ENCODE peak calls at places on chromosomes 13 and 19, in four cellular contexts. H is GM12878, R is H1, O is K562. M is an unnamed sample.

GRCh38 chr19:54138777-54139256 is 1.3 kb downstream of the CNOT3 start:
- DNase-seq in H (no peak), R (no peak), O (no peak), M (no peak)

GRCh38 chr19:5048727-5049553 is 80.0 kb downstream of the KDM4B start:
- DNase-seq in H (no peak), R (no peak), O (no peak), M (peak; percentile 67)

GRCh38 chr19:16381756-16382401 is 57.3 kb downstream of the KLF2 start:
- DNase-seq in H (no peak), R (no peak), O (no peak), M (no peak)

GRCh38 chr19:54462072-54462712 is 1.4 kb downstream of the LENG9 start:
- DNase-seq in H (no peak), R (no peak), O (no peak), M (no peak)

GRCh38 chr19:45177817-45178261 is at the start of gene TRAPPC6A:
- DNase-seq in H (no peak), R (no peak), O (no peak), M (no peak)

GRCh38 chr19:35352448-35353304 is 5.0 kb downstream of the FFAR1 start:
- DNase-seq in H (peak; percentile 73), R (peak; percentile 77), O (peak; percentile 76), M (peak; percentile 85)

GRCh38 chr19:13214036-13214730 is 64.0 kb downstream of the IER2 start:
- DNase-seq in H (no peak), R (no peak), O (no peak), M (no peak)

GRCh38 chr19:7993560-7993959 is 11.9 kb downstream of the ELAVL1 start:
- DNase-seq in H (no peak), R (no peak), O (no peak), M (no peak)

GRCh38 chr19:12918253-12918652 is 840 bp downstream of the SYCE2 start:
- DNase-seq in H (no peak), R (no peak), O (peak; percentile 18), M (no peak)

GRCh38 chr19:3450796-3451411 is 29.4 kb downstream of the SMIM24 start:
- DNase-seq in H (no peak), R (no peak), O (no peak), M (no peak)

GRCh38 chr19:51386882-51387520 is 773 bp downstream of the LIM2 start:
- DNase-seq in H (no peak), R (no peak), O (no peak), M (no peak)

GRCh38 chr19:11098327-11098726 is 9.1 kb downstream of the LDLR start:
- DNase-seq in H (no peak), R (no peak), O (no peak), M (no peak)

GRCh38 chr19:55581145-55581827 is 638 bp upstream of the ZNF579 start:
- DNase-seq in H (no peak), R (peak; percentile 75), O (peak; percentile 63), M (no peak)

GRCh38 chr13:100513987-100514670 is 74.5 kb downstream of the GGACT start:
- DNase-seq in H (no peak), R (no peak), O (no peak), M (no peak)

GRCh38 chr19:46604781-46605355 is 3.7 kb downstream of the CALM3 start:
- DNase-seq in H (no peak), R (no peak), O (peak; percentile 14), M (peak; percentile 65)

GRCh38 chr19:40458597-40458974 is 7.0 kb downstream of the BLVRB start:
- DNase-seq in H (no peak), R (no peak), O (no peak), M (no peak)

GRCh38 chr13:73991384-73991783 is 142.8 kb downstream of the KLF12 start:
- DNase-seq in H (no peak), R (no peak), O (no peak), M (no peak)

GRCh38 chr19:14480695-14481069 is 5.5 kb upstream of the PTGER1 start:
- DNase-seq in H (no peak), R (no peak), O (no peak), M (peak; percentile 47)

GRCh38 chr13:113551081-113552000 is 33.2 kb upstream of the TFDP1 start:
- DNase-seq in H (no peak), R (peak; percentile 23), O (peak; percentile 15), M (peak; percentile 15)
- TF ChIP-seq YY1 in H (no peak), R (no peak), O (no peak), M (no peak)

GRCh38 chr19:6677495-6677894 is 7.5 kb upstream of the TNFSF14 start:
- DNase-seq in H (no peak), R (no peak), O (no peak), M (no peak)
- TF ChIP-seq GABPA in H (no peak), R (no peak), O (no peak), M (no peak)

GRCh38 chr13:30736921-30737320 is 1.6 kb downstream of the ALOX5AP start:
- DNase-seq in H (no peak), R (no peak), O (no peak), M (no peak)
- H3K9ac ChIP-seq in H (peak overlapping the region; percentile 2), R (no peak overlapping the region), O (no peak overlapping the region), M (no peak overlapping the region)

DNA sequence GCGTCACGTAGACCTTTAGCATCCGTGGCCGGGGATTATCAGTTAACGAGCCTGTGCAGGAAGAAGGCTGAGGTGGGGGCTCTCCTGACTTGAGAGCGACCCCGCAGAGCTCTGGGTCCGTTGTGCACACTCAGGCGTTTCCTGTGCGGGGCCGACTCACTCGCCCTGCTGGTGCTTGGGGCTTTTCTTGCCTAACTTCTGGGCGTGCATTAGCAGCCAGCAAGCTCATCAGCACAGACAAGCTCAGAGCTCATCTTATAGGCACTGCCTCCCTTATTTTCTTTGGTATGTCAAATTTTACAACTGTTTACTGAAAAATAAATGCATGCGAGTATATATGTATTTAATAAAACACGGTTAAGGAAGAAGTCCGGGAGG is 23.7 kb downstream of the ADPRHL1 start:
- DNase-seq in H (no peak), R (no peak), O (no peak), M (no peak)
- TF ChIP-seq YY1 in H (no peak), R (no peak), O (no peak), M (no peak)

GRCh38 chr19:48415395-48415794 is 21.9 kb downstream of the GRIN2D start:
- DNase-seq in H (no peak), R (peak; percentile 97), O (peak; percentile 95), M (peak; percentile 82)
- TF ChIP-seq GABPA in H (no peak), R (no peak), O (no peak), M (no peak)

DNA sequence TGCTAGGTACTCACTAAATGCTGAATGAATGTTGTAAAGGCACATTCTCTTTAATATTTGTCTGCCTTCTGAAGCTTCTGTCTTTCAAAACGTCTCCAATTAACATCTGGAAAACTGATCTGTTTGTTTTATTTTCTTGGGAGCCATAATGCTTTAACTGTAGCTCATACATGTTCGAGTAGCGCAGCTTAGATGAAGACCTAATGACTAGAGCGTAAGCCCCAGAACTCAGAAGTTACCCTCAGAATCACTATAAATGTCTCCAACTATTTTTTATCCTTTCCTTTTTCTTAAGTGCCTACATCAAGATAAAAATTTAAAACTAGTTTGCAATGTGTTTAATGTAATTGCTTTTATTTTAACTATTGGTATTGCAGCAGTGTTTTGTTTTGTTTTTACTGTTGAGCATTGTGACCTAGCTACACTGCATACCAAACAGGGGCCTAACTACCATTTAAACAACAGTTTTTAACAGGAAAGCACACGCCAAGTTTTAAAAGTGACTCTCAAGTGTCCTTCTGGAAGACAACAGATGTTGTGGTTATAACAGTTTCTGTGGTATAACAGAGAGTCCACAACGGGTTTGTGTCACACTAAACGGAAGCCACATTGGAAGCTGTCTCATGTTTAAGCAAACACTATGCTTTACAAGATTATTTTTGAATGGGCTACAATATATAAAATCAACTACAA is 42.0 kb downstream of the MRPL57 start:
- DNase-seq in H (peak; percentile 68), R (no peak), O (no peak), M (no peak)
- H3K9ac ChIP-seq in H (no peak overlapping the region), R (no peak overlapping the region), O (no peak overlapping the region), M (no peak overlapping the region)

M was measured in SK-N-SH.